ENCODE peak calls at places on chromosomes 16 and 17, in seven cellular contexts. T, Z, Y, Q, U, V and K are unnamed samples.

GRCh38 chr17:70184770-70185169 is 15.4 kb downstream of the KCNJ2 start:
- DNase-seq in T (no peak), Z (peak), Y (no peak), Q (no peak), U (no peak), V (no peak), K (peak)

GRCh38 chr16:21684199-21684598 is 20.4 kb downstream of the OTOA start:
- DNase-seq in T (no peak), Z (no peak), Y (no peak), Q (peak), U (peak), V (no peak), K (no peak)

GRCh38 chr17:18177137-18177536 is 6.5 kb upstream of the ALKBH5 start:
- DNase-seq in T (no peak), Z (no peak), Y (no peak), Q (no peak), U (no peak), V (no peak), K (no peak)

GRCh38 chr17:61303334-61304096 is 96.1 kb upstream of the TBX2 start:
- DNase-seq in T (no peak), Z (peak), Y (no peak), Q (peak), U (no peak), V (no peak), K (peak)

GRCh38 chr17:82978765-82979349 is 100.6 kb upstream of the METRNL start:
- DNase-seq in T (no peak), Z (no peak), Y (no peak), Q (no peak), U (no peak), V (no peak), K (no peak)

GRCh38 chr17:74347646-74348045 is 14.0 kb downstream of the BTBD17 start:
- DNase-seq in T (no peak), Z (no peak), Y (no peak), Q (no peak), U (no peak), V (no peak), K (no peak)

GRCh38 chr17:68035131-68035522 is 408 bp upstream of the KPNA2 start:
- DNase-seq in T (no peak), Z (no peak), Y (no peak), Q (peak), U (no peak), V (no peak), K (no peak)

GRCh38 chr17:77098884-77099545 is 41.8 kb upstream of the SEC14L1 start:
- DNase-seq in T (no peak), Z (peak), Y (no peak), Q (no peak), U (no peak), V (peak), K (peak)

GRCh38 chr17:16052486-16052885 is 52.9 kb downstream of the TTC19 start:
- DNase-seq in T (no peak), Z (peak), Y (no peak), Q (no peak), U (no peak), V (no peak), K (no peak)

GRCh38 chr16:88009566-88010342 is 58.5 kb downstream of the BANP start:
- DNase-seq in T (no peak), Z (peak), Y (no peak), Q (no peak), U (no peak), V (no peak), K (no peak)

GRCh38 chr17:75810216-75810615 is 25.6 kb downstream of the UNK start:
- DNase-seq in T (no peak), Z (no peak), Y (no peak), Q (no peak), U (no peak), V (no peak), K (no peak)

GRCh38 chr17:27319536-27320221 is 25.8 kb downstream of the WSB1 start:
- DNase-seq in T (no peak), Z (peak), Y (no peak), Q (peak), U (peak), V (no peak), K (peak)

GRCh38 chr16:86492267-86492960 is 17.9 kb upstream of the FOXF1 start:
- DNase-seq in T (no peak), Z (no peak), Y (no peak), Q (no peak), U (no peak), V (no peak), K (no peak)

GRCh38 chr17:42056634-42057033 is 6.2 kb upstream of the C17orf113 start:
- DNase-seq in T (no peak), Z (no peak), Y (no peak), Q (no peak), U (no peak), V (no peak), K (no peak)

GRCh38 chr17:17989618-17990017 is 17.0 kb downstream of the DRC3 start:
- DNase-seq in T (no peak), Z (no peak), Y (no peak), Q (no peak), U (no peak), V (no peak), K (no peak)

GRCh38 chr16:10749680-10750035 is 6.0 kb downstream of the NUBP1 start:
- DNase-seq in T (no peak), Z (peak), Y (no peak), Q (no peak), U (no peak), V (peak), K (peak)

GRCh38 chr16:57184890-57185445 is 871 bp downstream of the PSME3IP1 start:
- DNase-seq in T (no peak), Z (no peak), Y (no peak), Q (no peak), U (peak), V (peak), K (no peak)

GRCh38 chr16:20676867-20677266 is 20.6 kb downstream of the ACSM1 start:
- DNase-seq in T (no peak), Z (no peak), Y (no peak), Q (no peak), U (peak), V (no peak), K (no peak)

GRCh38 chr16:50360779-50361178 is 8.0 kb downstream of the BRD7 start:
- DNase-seq in T (no peak), Z (no peak), Y (no peak), Q (no peak), U (peak), V (no peak), K (no peak)

GRCh38 chr17:51045616-51046526 is 74.8 kb downstream of the SPAG9 start:
- DNase-seq in T (peak), Z (no peak), Y (no peak), Q (no peak), U (peak), V (no peak), K (no peak)

GRCh38 chr17:9473716-9474115 is 101.9 kb downstream of the STX8 start:
- DNase-seq in T (no peak), Z (peak), Y (no peak), Q (no peak), U (no peak), V (peak), K (peak)

GRCh38 chr16:27400751-27401620 is 988 bp upstream of the IL21R start:
- DNase-seq in T (no peak), Z (peak), Y (no peak), Q (no peak), U (no peak), V (no peak), K (no peak)

GRCh38 chr16:28951410-28951943 is 740 bp downstream of the NFATC2IP start:
- DNase-seq in T (no peak), Z (no peak), Y (no peak), Q (peak), U (peak), V (no peak), K (no peak)

GRCh38 chr17:73765824-73766563 is 121.7 kb upstream of the SDK2 start:
- DNase-seq in T (no peak), Z (no peak), Y (no peak), Q (no peak), U (peak), V (no peak), K (no peak)

GRCh38 chr17:80513892-80514291 is 30.7 kb upstream of the RPTOR start:
- DNase-seq in T (no peak), Z (peak), Y (no peak), Q (no peak), U (no peak), V (no peak), K (no peak)

GRCh38 chr16:17453365-17454122 is 17.2 kb downstream of the XYLT1 start:
- DNase-seq in T (no peak), Z (no peak), Y (no peak), Q (no peak), U (no peak), V (no peak), K (no peak)

GRCh38 chr17:81902023-81902652 is at the start of gene NPB:
- DNase-seq in T (no peak), Z (no peak), Y (no peak), Q (no peak), U (peak), V (no peak), K (peak)

GRCh38 chr16:68404736-68405345 is 43.5 kb downstream of the SMPD3 start:
- DNase-seq in T (no peak), Z (no peak), Y (no peak), Q (no peak), U (no peak), V (peak), K (no peak)

GRCh38 chr16:48597563-48598392 is 12.2 kb downstream of the N4BP1 start:
- DNase-seq in T (no peak), Z (peak), Y (no peak), Q (no peak), U (no peak), V (no peak), K (peak)

GRCh38 chr16:66414891-66415290 is 12.2 kb upstream of the BEAN1 start:
- DNase-seq in T (no peak), Z (peak), Y (no peak), Q (no peak), U (no peak), V (peak), K (no peak)

GRCh38 chr16:8729779-8730334 is 55.4 kb downstream of the ABAT start:
- DNase-seq in T (no peak), Z (no peak), Y (no peak), Q (no peak), U (no peak), V (no peak), K (no peak)

GRCh38 chr16:81612351-81613170 is 166.5 kb upstream of the PLCG2 start:
- DNase-seq in T (no peak), Z (no peak), Y (no peak), Q (no peak), U (peak), V (no peak), K (no peak)

GRCh38 chr16:35731341-35732040 is 2272.1 kb downstream of the TP53TG3F start:
- DNase-seq in T (no peak), Z (no peak), Y (no peak), Q (no peak), U (no peak), V (no peak), K (no peak)

GRCh38 chr16:89017543-89017942 is 40.5 kb upstream of the CBFA2T3 start:
- DNase-seq in T (no peak), Z (no peak), Y (no peak), Q (no peak), U (no peak), V (no peak), K (no peak)
- H2BK120ac ChIP-seq in T (no peak), Z (no peak), Y (no peak), Q (no peak), U (no peak), V (no peak), K (no peak)

DNA sequence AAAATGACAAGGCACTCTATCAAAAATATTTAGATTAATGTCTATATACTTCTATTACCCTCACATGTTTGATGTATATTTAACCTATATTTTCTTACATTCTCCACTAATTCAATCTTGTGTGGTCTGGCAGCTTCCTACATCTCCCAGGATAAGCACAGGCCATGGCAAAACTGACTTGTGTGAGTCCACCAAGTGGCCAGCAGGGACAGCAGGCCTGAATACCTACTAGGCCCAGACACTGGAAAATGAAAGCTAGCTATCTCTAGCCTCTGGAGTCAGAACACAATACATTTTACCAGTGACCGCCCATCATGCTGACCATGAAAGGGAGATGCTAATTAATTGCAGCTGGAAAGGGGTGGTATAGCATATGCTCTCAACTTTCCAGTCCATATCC is 132.3 kb downstream of the PCTP start:
- DNase-seq in T (no peak), Z (no peak), Y (no peak), Q (peak), U (peak), V (no peak), K (no peak)
- H2BK5ac ChIP-seq in T (no peak), Z (no peak), Y (no peak), Q (no peak), U (no peak), V (no peak), K (no peak)

DNA sequence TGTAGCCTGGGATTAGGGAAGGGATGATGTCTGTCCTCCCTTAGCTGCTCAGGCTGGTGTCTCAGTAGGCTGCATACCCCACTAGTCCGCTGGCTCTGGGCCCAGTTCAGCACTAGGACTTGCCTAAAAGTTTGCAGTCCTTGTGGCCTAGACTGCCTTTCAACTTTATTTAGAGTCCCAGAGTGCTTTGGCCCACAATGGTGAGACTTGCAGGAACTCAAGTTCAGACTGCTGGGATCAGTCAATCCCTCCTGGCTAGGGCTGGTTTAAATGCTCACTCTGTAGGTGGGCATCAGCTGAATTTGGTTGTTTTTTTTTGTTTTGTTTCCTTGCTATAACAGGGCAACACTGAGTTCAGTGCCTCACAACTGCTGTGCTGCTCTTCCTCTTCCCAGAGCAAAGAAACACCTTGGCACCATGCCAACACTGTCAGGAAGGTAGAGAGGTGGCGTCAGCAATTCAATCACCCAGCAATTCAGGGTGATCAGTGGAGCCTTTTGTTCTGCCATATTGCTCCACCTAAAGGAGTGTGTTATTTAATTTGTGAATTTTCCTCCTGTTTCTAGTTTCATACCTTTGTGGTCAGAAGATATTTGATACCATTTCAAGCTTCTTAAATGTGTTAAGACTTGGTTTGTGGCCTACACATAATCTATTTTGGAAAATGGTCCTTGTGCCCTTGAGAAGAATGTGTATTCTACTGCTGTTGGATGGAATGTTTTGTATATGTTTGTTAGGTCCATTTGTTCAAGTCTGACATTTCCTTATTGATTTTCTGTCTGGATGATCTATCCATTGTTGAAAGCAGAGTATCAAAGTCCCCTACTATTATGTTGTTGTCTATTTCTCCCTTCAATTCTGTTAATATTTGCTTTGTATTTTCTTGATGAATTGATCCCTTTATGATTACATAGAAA is 284.0 kb upstream of the PMFBP1 start:
- DNase-seq in T (no peak), Z (no peak), Y (no peak), Q (no peak), U (no peak), V (no peak), K (no peak)
- H3K18ac ChIP-seq in T (no peak), Z (no peak), Y (no peak), Q (no peak), U (no peak), V (no peak), K (no peak)

GRCh38 chr17:28457890-28458289 is 15.6 kb upstream of the SLC13A2 start:
- DNase-seq in T (no peak), Z (no peak), Y (no peak), Q (no peak), U (no peak), V (no peak), K (no peak)
- H2BK120ac ChIP-seq in T (no peak), Z (no peak), Y (no peak), Q (no peak), U (no peak), V (no peak), K (no peak)

GRCh38 chr17:45851464-45851863 is 6.8 kb downstream of the SPPL2C start:
- DNase-seq in T (no peak), Z (no peak), Y (no peak), Q (no peak), U (no peak), V (no peak), K (no peak)
- H2BK5ac ChIP-seq in T (no peak), Z (no peak), Y (no peak), Q (no peak), U (no peak), V (no peak), K (no peak)

GRCh38 chr16:4109250-4109736 is 6.9 kb downstream of the ADCY9 start:
- DNase-seq in T (no peak), Z (no peak), Y (no peak), Q (no peak), U (peak), V (no peak), K (no peak)
- H3K18ac ChIP-seq in T (no peak), Z (no peak), Y (no peak), Q (no peak), U (no peak), V (no peak), K (no peak)

GRCh38 chr17:64306850-64307463 is 43.9 kb upstream of the TEX2 start:
- DNase-seq in T (peak), Z (peak), Y (peak), Q (peak), U (peak), V (peak), K (peak)
- H2BK120ac ChIP-seq in T (no peak), Z (no peak), Y (no peak), Q (no peak), U (no peak), V (no peak), K (no peak)